ENCODE peak calls at places on chromosomes 11 and 22, in four cellular contexts. T is EL, Y is fibroblast of the aortic adventitia, X is colonic mucosa. Q is an unnamed sample.

GRCh38 chr11:132402056-132402684 is 1031.8 kb downstream of the NTM start:
- DNase-seq in T (peak), Y (peak), X (no peak), Q (no peak)

GRCh38 chr11:113400631-113401230 is 13.2 kb downstream of the ANKK1 start:
- DNase-seq in Y (no peak), T (no peak), X (no peak), Q (no peak)

GRCh38 chr11:63937713-63938480 is 905 bp upstream of the NAA40 start:
- DNase-seq in Y (no peak), T (no peak), X (peak), Q (peak)

GRCh38 chr11:67276821-67277230 is 10.6 kb downstream of the GRK2 start:
- DNase-seq in X (peak), T (peak), Y (peak), Q (peak)

GRCh38 chr22:44207173-44207980 is 26.7 kb downstream of the PARVG start:
- DNase-seq in Y (no peak), X (no peak), T (no peak), Q (no peak)

GRCh38 chr22:24424001-24424900 is 3.1 kb upstream of the ADORA2A start:
- DNase-seq in Y (no peak), T (peak), X (no peak), Q (no peak)

GRCh38 chr11:46106530-46107407 is 14.5 kb downstream of the PHF21A start:
- DNase-seq in X (no peak), Y (peak), T (no peak), Q (no peak)

GRCh38 chr22:39356464-39356863 is 6.7 kb downstream of the SYNGR1 start:
- DNase-seq in T (no peak), Y (no peak), X (no peak), Q (no peak)

GRCh38 chr11:102214623-102215022 is 102.7 kb upstream of the BIRC3 start:
- DNase-seq in Y (no peak), T (no peak), X (no peak), Q (no peak)

GRCh38 chr11:77153276-77154185 is 25.5 kb downstream of the MYO7A start:
- DNase-seq in X (no peak), T (no peak), Y (no peak), Q (no peak)

GRCh38 chr11:127106938-127107337 is 106.4 kb upstream of the KIRREL3 start:
- DNase-seq in T (no peak), Y (no peak), X (no peak), Q (peak)

GRCh38 chr22:44382461-44383038 is 69.8 kb upstream of the SHISAL1 start:
- DNase-seq in X (no peak), Y (no peak), T (no peak), Q (no peak)

GRCh38 chr11:35354644-35355043 is 64.7 kb downstream of the SLC1A2 start:
- DNase-seq in X (no peak), Y (no peak), T (peak), Q (no peak)

GRCh38 chr11:15288801-15289342 is 174.1 kb downstream of the INSC start:
- DNase-seq in X (no peak), Y (no peak), T (peak), Q (no peak)

GRCh38 chr11:124922831-124923230 is 3.8 kb downstream of the HEPN1 start:
- DNase-seq in T (no peak), X (no peak), Y (no peak), Q (no peak)

GRCh38 chr11:15750535-15751297 is 605.6 kb downstream of the SOX6 start:
- DNase-seq in T (no peak), Y (no peak), X (no peak), Q (no peak)

GRCh38 chr11:556175-556699 is 4.3 kb downstream of the LMNTD2 start:
- DNase-seq in X (no peak), T (no peak), Y (no peak), Q (no peak)